ENCODE peak calls at places on chromosomes 1 and 21, in seven cellular contexts. J is GM12865, V is chondrocyte, L is cardiac fibroblast, X is tibial nerve, Z is GM23338, B is pancreas. U is an unnamed sample.

GRCh38 chr21:45048968-45049367 is 25.4 kb upstream of the ADARB1 start:
- DNase-seq in V (no peak), Z (no peak), L (peak; percentile 30), B (no peak), X (no peak), J (no peak), U (no peak)

GRCh38 chr21:37350472-37350871 is 16.1 kb upstream of the DYRK1A start:
- DNase-seq in V (no peak), L (no peak), Z (no peak), J (no peak), X (no peak), B (no peak), U (no peak)

GRCh38 chr1:219988818-219989217 is 57.5 kb downstream of the EPRS1 start:
- DNase-seq in B (no peak), V (no peak), L (no peak), X (no peak), Z (no peak), J (no peak), U (no peak)

GRCh38 chr1:240117202-240117769 is 25.6 kb downstream of the FMN2 start:
- DNase-seq in B (no peak), J (no peak), X (no peak), Z (no peak), L (no peak), V (no peak), U (no peak)

GRCh38 chr1:19704247-19705113 is 39.8 kb downstream of the HTR6 start:
- DNase-seq in B (peak; percentile 40), L (peak; percentile 78), V (no peak), Z (peak; percentile 90), J (peak; percentile 78), X (peak; percentile 50), U (peak; percentile 82)

GRCh38 chr1:237164406-237165352 is 122.7 kb downstream of the RYR2 start:
- DNase-seq in J (no peak), B (no peak), L (no peak), V (no peak), X (no peak), Z (no peak), U (no peak)

GRCh38 chr1:62175568-62176179 is 19.0 kb upstream of the L1TD1 start:
- DNase-seq in B (peak; percentile 20), X (no peak), Z (peak; percentile 83), V (no peak), J (peak; percentile 40), L (peak; percentile 61), U (peak; percentile 62)

GRCh38 chr1:18217398-18218043 is 109.9 kb downstream of the IGSF21 start:
- DNase-seq in B (no peak), J (peak; percentile 68), V (no peak), X (no peak), Z (peak; percentile 80), L (peak; percentile 5), U (peak; percentile 10)

GRCh38 chr1:76901158-76901767 is 34.0 kb downstream of the ST6GALNAC5 start:
- DNase-seq in V (no peak), L (peak; percentile 73), B (no peak), Z (peak; percentile 80), J (peak; percentile 62), X (no peak), U (peak; percentile 51)

GRCh38 chr1:33640114-33640660 is 167.7 kb downstream of the ZSCAN20 start:
- DNase-seq in L (peak; percentile 3), X (no peak), J (no peak), Z (no peak), B (no peak), V (no peak), U (no peak)

GRCh38 chr1:108570128-108570527 is 10.2 kb downstream of the EEIG2 start:
- DNase-seq in Z (peak; percentile 64), V (no peak), L (peak; percentile 39), J (peak; percentile 54), B (no peak), X (no peak), U (no peak)

GRCh38 chr1:78622548-78622947 is 2.3 kb downstream of the IFI44L start:
- DNase-seq in L (no peak), V (no peak), X (no peak), J (peak; percentile 51), B (no peak), Z (no peak), U (no peak)

GRCh38 chr21:29610960-29611359 is 312.2 kb downstream of the BACH1 start:
- DNase-seq in L (peak; percentile 92), X (no peak), J (no peak), V (no peak), B (no peak), Z (no peak), U (no peak)

GRCh38 chr21:37435120-37435519 is 68.5 kb downstream of the DYRK1A start:
- DNase-seq in X (no peak), Z (peak; percentile 98), J (no peak), V (no peak), L (peak; percentile 89), B (no peak), U (peak; percentile 38)

GRCh38 chr1:84387480-84388163 is 10.7 kb upstream of the DNASE2B start:
- DNase-seq in L (peak; percentile 34), X (no peak), V (no peak), J (peak; percentile 5), Z (peak; percentile 70), B (no peak), U (no peak)

GRCh38 chr1:89358287-89358893 is 5.5 kb upstream of the GBP6 start:
- DNase-seq in L (peak; percentile 81), Z (peak; percentile 92), V (no peak), J (peak; percentile 79), B (peak; percentile 71), X (peak; percentile 80), U (peak; percentile 69)
- TF ChIP-seq CTCF in L (peak; percentile 72), Z (peak; percentile 91), V (peak; percentile 91), J (peak; percentile 70), B (peak; percentile 58), X (peak; percentile 72), U (peak; percentile 84)

GRCh38 chr1:70314706-70315304 is 39.7 kb downstream of the ANKRD13C start:
- DNase-seq in Z (peak; percentile 34), J (no peak), L (no peak), B (no peak), X (no peak), V (no peak), U (no peak)
- TF ChIP-seq CTCF in Z (peak; percentile 23), J (no peak), L (no peak), B (no peak), X (no peak), V (peak; percentile 36), U (peak; percentile 33)

GRCh38 chr1:147625274-147625986 is 44.9 kb downstream of the ACP6 start:
- DNase-seq in X (no peak), B (no peak), Z (peak; percentile 43), L (no peak), J (no peak), V (no peak), U (no peak)
- TF ChIP-seq CTCF in X (no peak), B (no peak), Z (peak; percentile 31), L (no peak), J (no peak), V (no peak), U (no peak)

GRCh38 chr1:197066719-197067456 is at the start of gene F13B:
- DNase-seq in X (no peak), V (no peak), L (peak; percentile 17), Z (peak; percentile 11), J (no peak), B (no peak), U (no peak)
- TF ChIP-seq CTCF in X (no peak), V (peak; percentile 40), L (no peak), Z (no peak), J (no peak), B (no peak), U (no peak)

DNA sequence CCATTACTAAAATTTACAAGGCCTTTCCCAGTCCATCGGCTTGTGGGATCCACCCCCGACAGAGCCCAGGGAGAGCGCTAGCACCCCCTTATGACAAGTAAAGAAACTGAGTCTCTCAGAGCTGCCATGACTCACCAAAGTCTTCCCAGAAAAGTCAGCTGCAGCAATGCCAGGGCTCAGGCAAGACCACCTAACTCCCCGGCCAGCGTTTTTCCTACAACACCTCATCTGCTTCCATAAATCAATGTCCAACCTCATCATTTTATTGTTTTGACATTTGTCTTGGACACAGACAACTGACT is 15.0 kb downstream of the DHCR24 start:
- DNase-seq in L (no peak), V (no peak), J (no peak), B (no peak), X (no peak), Z (no peak), U (no peak)
- TF ChIP-seq CTCF in L (no peak), V (no peak), J (no peak), B (no peak), X (no peak), Z (peak; percentile 45), U (no peak)

DNA sequence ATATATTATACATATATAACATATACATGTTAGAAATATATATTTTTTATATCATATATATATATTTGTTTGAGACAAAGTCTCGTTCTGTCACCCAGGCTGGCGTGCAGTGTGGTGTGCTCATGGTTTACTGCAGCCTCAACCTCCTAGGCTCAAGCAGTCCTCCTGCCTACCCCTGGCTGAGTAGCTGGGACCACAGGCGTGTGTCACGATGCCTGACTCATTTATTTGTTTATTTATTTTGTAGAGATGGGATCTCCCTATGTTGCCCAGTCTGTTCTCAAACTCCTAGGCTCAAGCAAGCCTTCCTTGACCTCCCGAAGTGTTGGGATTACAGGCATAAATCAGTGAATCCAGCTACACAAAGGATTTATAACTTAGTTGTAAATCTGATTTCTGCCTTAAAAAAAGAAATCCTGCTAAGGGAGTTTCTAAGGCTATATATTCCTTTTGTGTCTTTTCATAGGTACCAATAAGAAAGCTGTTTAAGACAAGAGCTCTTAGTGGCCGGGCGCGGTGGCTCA is 30.5 kb upstream of the ZNF496 start:
- DNase-seq in Z (no peak), J (no peak), V (no peak), X (no peak), B (no peak), L (no peak), U (no peak)
- TF ChIP-seq CTCF in Z (no peak), J (no peak), V (no peak), X (no peak), B (no peak), L (no peak), U (no peak)

GRCh38 chr1:70143052-70143659 is 62.2 kb downstream of the LRRC40 start:
- DNase-seq in X (no peak), B (no peak), J (no peak), L (peak; percentile 72), V (no peak), Z (peak; percentile 30), U (no peak)

GRCh38 chr1:70146488-70146887 is 58.9 kb downstream of the LRRC40 start:
- DNase-seq in Z (no peak), V (no peak), J (no peak), X (no peak), L (peak; percentile 39), B (no peak), U (no peak)

GRCh38 chr1:70140343-70140742 is 65.0 kb downstream of the LRRC40 start:
- DNase-seq in Z (no peak), X (no peak), L (peak; percentile 75), B (no peak), V (no peak), J (no peak), U (no peak)

GRCh38 chr1:70140894-70141293 is 64.5 kb downstream of the LRRC40 start:
- DNase-seq in Z (peak; percentile 12), L (peak; percentile 20), X (no peak), V (no peak), J (no peak), B (no peak), U (no peak)

DNA sequence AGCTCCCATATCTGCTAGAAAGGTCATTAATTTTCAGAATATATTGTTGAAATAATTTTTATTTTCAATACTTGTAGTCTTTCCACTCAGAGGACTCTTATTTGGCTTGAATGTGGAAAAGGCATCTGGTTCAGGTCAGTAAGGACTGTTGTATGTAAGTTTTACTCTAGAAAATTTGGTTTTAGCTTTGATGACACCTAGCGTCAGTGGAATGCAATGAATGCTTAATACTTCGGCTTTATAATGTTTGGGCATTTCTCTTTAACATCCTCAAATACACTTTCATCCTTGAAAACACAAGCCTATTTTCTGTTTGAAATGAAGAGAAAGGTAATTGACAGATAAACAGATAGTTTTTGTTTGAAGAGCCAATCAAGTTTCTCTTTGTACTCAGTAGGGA is 63.3 kb downstream of the LRRC40 start:
- DNase-seq in L (peak; percentile 61), Z (peak; percentile 26), X (no peak), J (no peak), V (no peak), B (no peak), U (no peak)
- TF ChIP-seq CTCF in L (peak; percentile 51), Z (peak; percentile 38), X (no peak), J (no peak), V (peak; percentile 57), B (no peak), U (peak; percentile 44)

U was measured in neural crest cell.